ENCODE peak calls at places on chromosomes 7 and 10, in five cellular contexts. M is fibroblast of lung; C is stimulated activated CD8-positive, alpha-beta memory T cell treated with anti-CD3 and anti-CD28 coated beads, Interleukin-4, amount 100 ng/mL, for 24 hours; N is SK-MEL-5; Q is natural killer cell treated with Interleukin-12 subunit alpha and Interleukin-12 subunit beta and Interleukin-15 and Interleukin-18, amount 100 ng/mL, for 72 hours. H is an unnamed sample.
A peak's percentile ranks its signal among the peaks of the same experiment; 100 is the strongest.

GRCh38 chr10:82544377-82544776 is 669.4 kb downstream of the NRG3 start:
- DNase-seq in M (no peak), N (no peak), Q (no peak), C (no peak), H (no peak)

GRCh38 chr10:92242910-92243671 is 47.8 kb downstream of the CPEB3 start:
- DNase-seq in Q (peak; percentile 62), C (peak; percentile 19), N (peak; percentile 74), M (peak; percentile 69), H (peak; percentile 55)

GRCh38 chr10:77383861-77384553 is 253.6 kb downstream of the KCNMA1 start:
- DNase-seq in C (no peak), Q (no peak), M (no peak), N (peak; percentile 31), H (no peak)

GRCh38 chr7:41383596-41383995 is 319.3 kb downstream of the INHBA start:
- DNase-seq in Q (no peak), M (no peak), C (no peak), N (no peak), H (no peak)

GRCh38 chr7:102883098-102883860 is 29.5 kb upstream of the LRRC17 start:
- DNase-seq in M (peak; percentile 67), C (no peak), N (no peak), Q (no peak), H (no peak)

GRCh38 chr7:12518920-12519681 is 51.4 kb upstream of the SCIN start:
- DNase-seq in N (peak; percentile 86), C (no peak), M (peak; percentile 6), Q (no peak), H (no peak)

GRCh38 chr7:35390146-35390545 is 136.2 kb upstream of the TBX20 start:
- DNase-seq in N (no peak), C (no peak), Q (no peak), M (no peak), H (no peak)

GRCh38 chr10:79937661-79938226 is 11.2 kb downstream of the SFTPD start:
- DNase-seq in N (no peak), M (no peak), Q (no peak), C (no peak), H (no peak)

GRCh38 chr7:143379607-143380263 is 1.4 kb upstream of the ZYX start:
- DNase-seq in M (no peak), C (no peak), Q (peak; percentile 54), N (no peak), H (no peak)

GRCh38 chr10:120917521-120918250 is 66.5 kb downstream of the WDR11 start:
- DNase-seq in N (no peak), Q (no peak), M (no peak), C (no peak), H (no peak)

GRCh38 chr10:29316308-29317026 is 27.6 kb downstream of the LYZL1 start:
- DNase-seq in C (no peak), M (no peak), Q (no peak), N (peak; percentile 14), H (no peak)

GRCh38 chr10:86955501-86956194 is 1.8 kb downstream of the MMRN2 start:
- DNase-seq in C (no peak), M (no peak), N (no peak), Q (peak; percentile 18), H (no peak)

GRCh38 chr10:30438016-30438850 is 4.2 kb downstream of the MAP3K8 start:
- DNase-seq in C (no peak), M (peak; percentile 45), Q (no peak), N (no peak), H (no peak)

GRCh38 chr7:126535176-126535575 is 717.6 kb downstream of the GRM8 start:
- DNase-seq in N (no peak), C (no peak), M (no peak), Q (no peak), H (no peak)

GRCh38 chr10:17756557-17757208 is 4.7 kb downstream of the TMEM236 start:
- DNase-seq in C (no peak), Q (no peak), M (no peak), N (no peak), H (no peak)

GRCh38 chr10:121838149-121838548 is 89.7 kb downstream of the ATE1 start:
- DNase-seq in Q (no peak), C (no peak), M (no peak), N (no peak), H (no peak)